ENCODE peak calls at places on chromosomes 13 and 19, in four cellular contexts. Z, Y, R and P are unnamed samples.

GRCh38 chr19:29477831-29478577 is 47.8 kb upstream of the VSTM2B start:
- DNase-seq in Y (no peak), Z (no peak), R (no peak), P (no peak)

GRCh38 chr19:29241324-29241723 is 28.4 kb upstream of the UQCRFS1 start:
- DNase-seq in Y (no peak), R (no peak), Z (no peak), P (no peak)

GRCh38 chr13:21426238-21426637 is 32.9 kb downstream of the ZDHHC20 start:
- DNase-seq in R (no peak), Y (no peak), Z (no peak), P (no peak)

GRCh38 chr13:98504371-98504963 is 72.4 kb downstream of the STK24 start:
- DNase-seq in Y (no peak), Z (no peak), R (no peak), P (no peak)

GRCh38 chr19:4456843-4457653 is 546 bp downstream of the UBXN6 start:
- DNase-seq in Y (no peak), Z (no peak), R (peak), P (peak)

GRCh38 chr19:4391701-4392543 is 8.4 kb downstream of the SH3GL1 start:
- DNase-seq in R (no peak), Z (no peak), Y (no peak), P (no peak)

GRCh38 chr19:2543463-2544442 is 67.8 kb downstream of the GADD45B start:
- DNase-seq in Z (peak), R (peak), Y (peak), P (peak)

GRCh38 chr13:40069173-40070044 is 413.9 kb downstream of the COG6 start:
- DNase-seq in Z (peak), Y (no peak), R (no peak), P (peak)

GRCh38 chr19:41355802-41356201 is 2.1 kb upstream of the TGFB1 start:
- DNase-seq in R (no peak), Y (no peak), Z (no peak), P (no peak)

GRCh38 chr13:25932353-25932752 is 119.5 kb downstream of the SHISA2 start:
- DNase-seq in Z (no peak), R (no peak), Y (no peak), P (no peak)

GRCh38 chr13:25687622-25688225 is 315.9 kb downstream of the ATP8A2 start:
- DNase-seq in Z (no peak), Y (no peak), R (no peak), P (no peak)

GRCh38 chr13:82963466-82963865 is 918.8 kb downstream of the SLITRK1 start:
- DNase-seq in Z (no peak), R (no peak), Y (no peak), P (no peak)

GRCh38 chr13:74062933-74063332 is 71.3 kb downstream of the KLF12 start:
- DNase-seq in Y (no peak), Z (peak), R (no peak), P (no peak)

GRCh38 chr13:52003551-52003950 is 7.7 kb downstream of the ATP7B start:
- DNase-seq in R (no peak), Z (no peak), Y (peak), P (no peak)

GRCh38 chr13:105871768-105872167 is 663.7 kb downstream of the EFNB2 start:
- DNase-seq in Y (no peak), Z (no peak), R (no peak), P (no peak)

GRCh38 chr19:6767081-6767356 is 216 bp downstream of the SH2D3A start:
- DNase-seq in Y (no peak), Z (no peak), R (no peak), P (no peak)

GRCh38 chr19:1907563-1908363 is 2.6 kb downstream of the ADAT3 start:
- DNase-seq in Z (no peak), R (no peak), Y (peak), P (no peak)

GRCh38 chr13:96575423-96576320 is 418.6 kb downstream of the OXGR1 start:
- DNase-seq in Y (no peak), R (no peak), Z (no peak), P (no peak)

GRCh38 chr13:44918323-44919102 is 70.8 kb downstream of the NUFIP1 start:
- DNase-seq in R (peak), Y (peak), Z (peak), P (peak)

GRCh38 chr13:92355213-92355612 is 871.4 kb upstream of the GPC6 start:
- DNase-seq in Y (no peak), R (no peak), Z (no peak), P (no peak)

GRCh38 chr13:47901451-47901850 is 99.6 kb downstream of the SUCLA2 start:
- DNase-seq in R (no peak), Y (no peak), Z (no peak), P (no peak)

GRCh38 chr13:20442798-20443381 is 82.8 kb downstream of the CRYL1 start:
- DNase-seq in Y (no peak), Z (no peak), R (no peak), P (no peak)

GRCh38 chr13:30738946-30739528 is 3.7 kb downstream of the ALOX5AP start:
- DNase-seq in Z (no peak), R (no peak), Y (no peak), P (no peak)

GRCh38 chr13:66076417-66076816 is 1153.7 kb downstream of the PCDH9 start:
- DNase-seq in Y (no peak), R (no peak), Z (no peak), P (no peak)

GRCh38 chr19:42280761-42281174 is 11.7 kb downstream of the CIC start:
- DNase-seq in Z (no peak), Y (no peak), R (no peak), P (no peak)

GRCh38 chr19:6744381-6745288 is 5.2 kb downstream of the TRIP10 start:
- DNase-seq in R (no peak), Y (peak), Z (peak), P (no peak)

GRCh38 chr13:49997935-49998334 is 1.1 kb downstream of the TRIM13 start:
- DNase-seq in Z (no peak), R (no peak), Y (no peak), P (no peak)

GRCh38 chr19:4130635-4131438 is 6.9 kb upstream of the MAP2K2 start:
- DNase-seq in Z (no peak), Y (no peak), R (no peak), P (no peak)

GRCh38 chr19:44076325-44076724 is 4.4 kb downstream of the ZNF284 start:
- DNase-seq in Z (no peak), R (no peak), Y (no peak), P (no peak)

GRCh38 chr19:43555185-43555770 is 20.0 kb downstream of the XRCC1 start:
- DNase-seq in Z (peak), R (peak), Y (no peak), P (peak)

GRCh38 chr13:43058318-43058674 is 34.9 kb downstream of the DNAJC15 start:
- DNase-seq in Z (no peak), Y (no peak), R (no peak), P (no peak)

DNA sequence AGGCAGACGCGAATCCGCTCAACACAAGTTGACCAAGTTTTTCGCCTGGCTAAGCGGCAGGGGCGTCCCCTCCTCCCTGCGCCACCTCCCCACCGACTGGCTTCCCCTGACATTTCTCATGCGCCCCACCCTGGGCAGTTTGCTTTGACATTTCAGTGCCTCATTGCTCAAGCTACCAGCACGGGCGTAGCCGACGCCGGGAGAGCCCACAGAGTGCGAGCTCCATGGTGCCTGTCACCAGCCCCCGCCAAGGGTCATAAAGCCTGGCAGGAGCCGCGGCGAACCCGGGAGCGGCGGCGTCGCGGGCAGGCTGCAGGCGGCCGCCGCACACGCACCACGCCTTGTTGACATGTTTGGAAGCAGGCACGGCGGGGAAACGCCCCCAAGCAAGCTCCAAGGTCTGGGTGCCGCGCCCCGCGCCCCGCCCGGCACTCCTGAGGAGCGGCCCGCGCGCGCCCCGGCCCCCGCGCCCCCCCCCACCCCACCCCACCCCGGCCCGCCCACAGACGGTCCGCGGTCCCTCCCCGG is 640 bp downstream of the FBXL3 start:
- DNase-seq in R (no peak), Z (peak), Y (peak), P (peak)
- TF ChIP-seq POLR2A in R (no peak), Z (no peak), Y (no peak), P (no peak)

GRCh38 chr13:46183018-46183940 is 1.3 kb upstream of the LCP1 start:
- DNase-seq in R (no peak), Z (no peak), Y (no peak), P (no peak)
- TF ChIP-seq POLR2AphosphoS5 in R (no peak), Z (no peak), Y (no peak), P (peak)

GRCh38 chr13:111282425-111282824 is 38.0 kb upstream of the TEX29 start:
- DNase-seq in R (no peak), Y (no peak), Z (no peak), P (no peak)

GRCh38 chr13:111280226-111280625 is 40.2 kb upstream of the TEX29 start:
- DNase-seq in Y (no peak), Z (no peak), R (no peak), P (no peak)

GRCh38 chr13:111282997-111283396 is 37.4 kb upstream of the TEX29 start:
- DNase-seq in R (no peak), Y (peak), Z (no peak), P (no peak)

GRCh38 chr13:111280666-111281577 is 39.5 kb upstream of the TEX29 start:
- DNase-seq in R (no peak), Z (no peak), Y (no peak), P (no peak)

GRCh38 chr13:111281751-111282311 is 38.6 kb upstream of the TEX29 start:
- DNase-seq in R (no peak), Z (no peak), Y (no peak), P (no peak)
- TF ChIP-seq POLR2A in R (no peak), Z (no peak), Y (no peak), P (no peak)

GRCh38 chr13:32587774-32588165 is 1.5 kb downstream of the PDS5B start:
- DNase-seq in Z (no peak), Y (no peak), R (no peak), P (no peak)
- TF ChIP-seq POLR2AphosphoS5 in Z (no peak), Y (no peak), R (no peak), P (no peak)

GRCh38 chr19:11338164-11338563 is 1.3 kb downstream of the RAB3D start:
- DNase-seq in Z (no peak), Y (no peak), R (no peak), P (no peak)

GRCh38 chr19:11338569-11339253 is 746 bp downstream of the RAB3D start:
- DNase-seq in Z (no peak), R (no peak), Y (peak), P (no peak)

GRCh38 chr19:11342429-11342828 is 3.0 kb upstream of the RAB3D start:
- DNase-seq in Z (no peak), R (no peak), Y (no peak), P (no peak)

GRCh38 chr19:11337080-11337479 is 2.4 kb downstream of the RAB3D start:
- DNase-seq in Y (no peak), R (no peak), Z (no peak), P (no peak)

DNA sequence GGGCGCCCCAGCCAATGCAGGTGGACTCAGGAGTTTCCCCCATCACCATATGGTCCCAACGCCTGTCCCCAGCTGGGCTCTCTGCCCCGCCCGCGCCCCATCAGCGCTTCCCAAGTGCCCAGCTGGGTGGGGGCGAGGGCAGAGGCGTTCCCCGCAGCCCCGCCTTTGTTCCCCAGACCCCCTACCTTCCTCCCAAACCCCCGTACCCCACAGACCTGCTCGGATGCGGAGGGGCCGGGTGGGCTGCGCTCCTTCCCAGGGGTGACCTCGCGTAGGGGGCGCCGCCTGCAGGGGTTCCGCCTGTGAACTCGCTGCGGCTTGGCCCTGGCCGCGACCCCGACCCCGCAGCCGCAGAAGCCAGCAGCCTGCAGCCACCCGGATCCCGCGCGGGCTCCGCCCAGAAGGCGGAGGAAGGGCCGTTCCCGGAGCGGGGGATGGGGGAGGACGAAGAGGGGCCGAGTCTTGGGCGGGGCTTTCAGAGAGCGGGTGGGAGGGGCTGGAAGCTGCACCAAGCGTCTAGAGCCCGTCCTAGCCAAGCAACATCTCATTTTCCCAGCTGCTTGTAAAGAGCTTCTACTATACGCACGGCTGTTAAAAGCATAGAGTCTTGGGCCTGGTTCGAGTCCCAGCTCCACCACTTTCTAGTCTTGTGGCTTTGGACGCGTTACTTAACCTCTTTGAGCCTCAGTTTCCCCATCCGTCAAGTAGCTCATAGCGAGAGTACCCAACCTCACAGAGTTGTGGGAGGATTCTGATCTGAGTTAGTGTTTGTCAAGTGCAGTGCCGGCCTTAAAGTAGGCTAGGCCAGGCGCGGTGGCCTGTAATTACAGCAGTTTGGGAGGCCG is at the start of gene RAB3D:
- DNase-seq in R (peak), Z (peak), Y (peak), P (peak)
- TF ChIP-seq POLR2A in R (no peak), Z (peak), Y (peak), P (no peak)

GRCh38 chr19:459724-460511 is 915 bp downstream of the SHC2 start:
- DNase-seq in Z (peak), R (no peak), Y (peak), P (no peak)
- TF ChIP-seq POLR2AphosphoS5 in Z (peak), R (no peak), Y (no peak), P (no peak)

GRCh38 chr19:18932216-18932841 is 8.7 kb downstream of the HOMER3 start:
- DNase-seq in R (peak), Z (peak), Y (peak), P (peak)
- TF ChIP-seq POLR2A in R (no peak), Z (no peak), Y (no peak), P (no peak)

GRCh38 chr13:28501547-28501946 is 6.6 kb upstream of the FLT1 start:
- DNase-seq in R (no peak), Z (no peak), Y (peak), P (no peak)
- TF ChIP-seq POLR2AphosphoS5 in R (no peak), Z (no peak), Y (peak), P (no peak)

DNA sequence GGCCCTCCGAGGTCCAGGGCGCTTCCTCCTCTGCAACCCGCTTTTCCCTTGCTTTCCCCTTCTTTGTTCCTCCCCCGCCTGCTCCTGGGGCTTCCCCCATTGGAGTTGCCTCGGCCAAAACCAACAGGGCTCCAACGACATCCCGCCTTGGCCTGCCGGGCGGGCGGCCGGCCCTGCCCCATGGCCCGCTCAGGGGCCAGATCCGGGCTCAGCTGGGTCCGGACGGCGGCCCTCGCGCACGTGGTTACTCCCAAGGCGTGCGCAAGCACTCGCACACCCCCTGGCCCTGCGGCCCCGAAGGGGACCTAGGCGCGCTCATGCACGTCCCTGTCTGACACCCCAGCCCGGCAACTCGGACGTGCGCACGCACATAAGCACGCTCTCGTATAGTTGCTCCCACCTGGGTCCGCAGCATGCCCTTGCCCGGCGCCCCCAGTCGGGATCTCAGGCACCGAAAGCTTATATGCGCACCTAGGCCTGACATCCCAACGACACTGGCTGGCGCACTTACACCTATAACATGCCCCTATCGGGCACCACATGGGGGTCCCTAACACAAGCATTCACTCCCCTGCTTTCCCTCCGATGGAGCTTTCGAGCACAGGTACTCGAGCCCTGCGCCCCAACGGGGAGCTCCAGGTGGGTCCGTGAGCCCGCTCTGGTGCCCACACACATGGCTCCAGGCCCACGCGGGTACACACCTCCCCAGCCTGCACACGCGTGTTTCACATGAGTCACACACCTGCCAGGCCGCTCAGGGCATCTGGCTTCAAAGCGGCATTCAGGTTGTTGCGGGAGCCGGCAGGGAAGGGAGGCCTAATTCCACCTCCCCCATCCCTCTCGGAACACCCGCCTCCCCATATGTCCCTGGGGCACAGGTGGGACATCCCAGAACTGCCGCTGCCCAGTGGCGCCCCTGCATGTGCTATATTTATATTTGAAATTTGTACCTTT is 15.0 kb downstream of the NFIX start:
- DNase-seq in R (no peak), Y (peak), Z (no peak), P (no peak)
- TF ChIP-seq POLR2A in R (no peak), Y (peak), Z (no peak), P (no peak)

GRCh38 chr13:58843071-58843470 is 1211.5 kb downstream of the PCDH17 start:
- DNase-seq in Z (no peak), Y (no peak), R (no peak), P (no peak)

GRCh38 chr13:58843567-58843966 is 1212.0 kb downstream of the PCDH17 start:
- DNase-seq in R (no peak), Z (no peak), Y (no peak), P (no peak)

DNA sequence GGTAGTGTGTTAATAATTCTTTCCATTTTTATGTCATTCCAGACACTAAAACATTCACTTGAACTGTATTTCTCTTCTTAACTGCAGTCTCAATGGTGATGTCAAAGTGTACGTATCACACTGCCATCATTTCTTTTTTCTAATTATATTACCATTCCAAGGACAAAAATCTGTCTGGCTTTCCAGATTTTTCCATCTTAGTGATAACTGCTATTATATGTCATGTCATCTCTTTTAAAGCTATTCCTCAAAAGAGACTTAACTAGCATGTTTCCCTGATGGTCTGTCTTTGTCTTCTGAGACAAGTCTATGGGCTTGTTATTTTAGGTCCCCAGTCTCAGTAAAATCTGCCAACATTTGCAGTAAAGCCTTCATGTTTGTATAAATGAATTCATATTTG is 1207.1 kb downstream of the PCDH17 start:
- DNase-seq in Y (no peak), Z (no peak), R (no peak), P (no peak)
- TF ChIP-seq POLR2AphosphoS5 in Y (no peak), Z (no peak), R (no peak), P (no peak)